ENCODE peak calls at places on chromosomes 16 and 17, in seven cellular contexts. O, T, S, Y, V, Q and R are unnamed samples.

GRCh38 chr16:31134091-31134571 is 1.4 kb downstream of the PRSS8 start:
- DNase-seq in O (no peak), T (peak), S (no peak), Y (no peak), V (peak), Q (no peak), R (no peak)

GRCh38 chr17:19341641-19342610 is 20.6 kb downstream of the B9D1 start:
- DNase-seq in O (peak), T (no peak), S (no peak), Y (no peak), V (no peak), Q (no peak), R (no peak)

GRCh38 chr17:42287305-42288077 is 807 bp upstream of the STAT5A start:
- DNase-seq in O (peak), T (peak), S (peak), Y (peak), V (no peak), Q (peak), R (peak)

GRCh38 chr16:2814757-2815298 is 2.2 kb upstream of the PRSS21 start:
- DNase-seq in O (no peak), T (no peak), S (peak), Y (no peak), V (no peak), Q (no peak), R (no peak)

GRCh38 chr16:88628512-88628974 is 9.8 kb upstream of the IL17C start:
- DNase-seq in O (no peak), T (peak), S (no peak), Y (no peak), V (no peak), Q (no peak), R (no peak)

GRCh38 chr17:9294661-9295210 is 273.4 kb downstream of the NTN1 start:
- DNase-seq in O (no peak), T (no peak), S (no peak), Y (no peak), V (no peak), Q (no peak), R (no peak)

GRCh38 chr17:32854834-32855389 is 22.0 kb downstream of the MYO1D start:
- DNase-seq in O (no peak), T (no peak), S (no peak), Y (no peak), V (no peak), Q (no peak), R (no peak)

GRCh38 chr16:58459344-58460218 is 40.4 kb upstream of the NDRG4 start:
- DNase-seq in O (peak), T (no peak), S (no peak), Y (no peak), V (peak), Q (no peak), R (no peak)

GRCh38 chr16:1708083-1708767 is 2.2 kb downstream of the MAPK8IP3 start:
- DNase-seq in O (no peak), T (no peak), S (no peak), Y (no peak), V (no peak), Q (no peak), R (no peak)

GRCh38 chr17:38604479-38605229 is 1.1 kb downstream of the SRCIN1 start:
- DNase-seq in O (no peak), T (peak), S (no peak), Y (no peak), V (no peak), Q (no peak), R (no peak)
- TF ChIP-seq CTCF in O (no peak), T (no peak), S (no peak), Y (no peak), V (no peak), Q (no peak), R (no peak)

DNA sequence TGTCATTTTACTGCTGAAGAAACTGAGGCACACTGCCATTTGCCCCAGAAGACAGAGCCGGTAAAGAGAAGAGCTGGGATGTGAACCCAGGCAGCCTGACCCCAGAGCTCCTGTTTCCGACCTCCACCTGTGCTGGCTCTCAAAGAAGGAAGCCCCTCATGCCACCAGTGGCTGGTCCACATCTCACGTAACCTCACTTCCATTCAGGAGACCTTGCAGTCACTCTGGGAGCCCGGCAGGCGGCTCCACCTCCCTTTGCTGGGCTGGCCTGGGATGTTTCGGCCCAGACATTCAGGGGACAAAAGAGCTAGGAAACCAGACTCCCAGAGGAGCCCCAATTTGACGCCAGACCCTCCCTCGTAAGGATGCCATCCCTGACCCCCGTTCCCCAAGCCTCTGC is 2.9 kb downstream of the TAF1C start:
- DNase-seq in O (no peak), T (no peak), S (no peak), Y (no peak), V (no peak), Q (no peak), R (no peak)
- TF ChIP-seq CTCF in O (no peak), T (peak), S (peak), Y (no peak), V (peak), Q (no peak), R (no peak)

GRCh38 chr17:81871387-81872120 is 417 bp upstream of the ARHGDIA start:
- DNase-seq in O (peak), T (peak), S (peak), Y (peak), V (peak), Q (peak), R (peak)
- TF ChIP-seq CTCF in O (no peak), T (peak), S (peak), Y (peak), V (no peak), Q (no peak), R (no peak)

GRCh38 chr16:16096161-16096857 is 127.0 kb downstream of the ABCC6 start:
- DNase-seq in O (peak), T (peak), S (no peak), Y (no peak), V (no peak), Q (no peak), R (no peak)
- TF ChIP-seq CTCF in O (peak), T (no peak), S (no peak), Y (no peak), V (peak), Q (no peak), R (no peak)

DNA sequence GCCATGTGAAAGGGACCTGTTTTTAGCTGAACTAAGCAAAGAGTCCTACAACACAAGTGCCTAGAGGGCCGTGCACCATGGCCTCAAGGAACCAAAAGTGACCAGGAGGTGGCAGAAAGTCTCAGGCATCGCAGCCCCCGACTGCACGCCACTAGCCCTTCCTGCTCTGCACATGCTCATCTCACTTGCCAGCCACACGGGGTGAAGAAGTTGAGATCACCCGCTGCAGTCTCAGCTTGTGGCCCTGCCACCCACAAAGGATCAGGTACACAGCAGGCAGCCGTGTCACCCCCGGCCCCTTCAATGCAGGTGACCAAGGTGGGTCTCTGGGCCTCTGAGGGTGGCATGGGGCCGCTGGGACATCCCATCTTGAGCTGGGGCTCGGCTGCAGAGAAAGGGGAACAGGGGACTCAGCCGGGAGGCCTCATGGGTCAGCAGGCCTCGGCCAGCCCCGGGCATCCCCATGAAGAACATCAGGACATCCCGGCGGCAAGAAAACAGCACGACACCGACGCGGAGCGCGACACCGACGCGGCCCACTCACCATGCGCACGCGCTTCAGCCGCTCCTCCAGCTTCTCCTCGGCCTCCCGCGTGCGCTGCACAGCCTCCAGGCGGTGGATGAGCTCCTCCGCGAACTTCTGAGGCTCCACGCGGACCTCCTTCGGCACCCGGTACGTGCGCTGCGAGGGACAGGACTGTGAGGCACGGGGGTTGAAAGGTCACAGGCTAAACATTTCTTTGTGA is 21.0 kb downstream of the PDIA2 start:
- DNase-seq in O (peak), T (no peak), S (no peak), Y (no peak), V (no peak), Q (no peak), R (no peak)
- TF ChIP-seq CTCF in O (no peak), T (no peak), S (no peak), Y (no peak), V (no peak), Q (no peak), R (no peak)

GRCh38 chr17:68790481-68790880 is 164.7 kb downstream of the ABCA8 start:
- DNase-seq in O (peak), T (no peak), S (no peak), Y (no peak), V (no peak), Q (no peak), R (no peak)

GRCh38 chr17:68790931-68791330 is 164.3 kb downstream of the ABCA8 start:
- DNase-seq in O (no peak), T (no peak), S (no peak), Y (no peak), V (no peak), Q (no peak), R (no peak)

GRCh38 chr17:68792873-68793272 is 162.3 kb downstream of the ABCA8 start:
- DNase-seq in O (no peak), T (no peak), S (no peak), Y (no peak), V (no peak), Q (no peak), R (no peak)

GRCh38 chr17:68792042-68792685 is 163.0 kb downstream of the ABCA8 start:
- DNase-seq in O (peak), T (no peak), S (no peak), Y (no peak), V (no peak), Q (no peak), R (no peak)

DNA sequence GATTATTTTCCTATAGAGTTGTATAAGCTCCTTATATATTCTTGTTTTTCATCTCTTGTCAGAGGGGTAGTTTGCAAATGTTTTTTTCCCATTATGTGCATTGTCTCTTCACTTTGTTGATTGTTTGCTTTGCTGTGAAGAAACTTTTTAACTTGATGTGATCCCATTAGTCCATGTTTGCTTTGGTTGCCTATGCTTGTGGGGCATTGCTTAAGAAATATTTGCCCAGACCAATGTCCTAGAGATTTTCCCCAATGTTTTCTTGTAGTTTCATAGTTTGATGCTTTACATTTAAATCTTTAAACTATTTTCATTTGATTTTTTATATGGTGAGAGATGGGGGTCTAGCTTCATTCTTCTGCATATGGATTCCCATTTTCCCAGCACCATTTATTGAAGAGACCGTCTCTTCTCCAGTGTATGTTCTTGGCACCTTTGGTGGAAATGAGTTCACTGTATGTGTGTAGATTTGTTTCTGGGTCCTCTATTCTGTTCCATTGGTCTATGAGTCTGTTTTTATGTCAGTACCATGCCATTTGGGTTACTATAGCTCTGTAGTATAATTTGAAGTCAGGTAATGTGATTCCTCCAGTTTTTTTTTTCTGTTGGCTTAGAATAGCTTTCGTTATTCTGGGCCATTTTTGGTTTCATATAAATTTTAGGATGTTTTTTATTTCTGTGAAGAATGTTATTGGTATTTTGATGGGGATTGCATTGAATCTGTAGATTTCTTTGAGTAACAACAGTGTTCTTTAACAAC is 165.8 kb downstream of the ABCA8 start:
- DNase-seq in O (no peak), T (no peak), S (no peak), Y (no peak), V (no peak), Q (no peak), R (no peak)
- TF ChIP-seq CTCF in O (no peak), T (no peak), S (no peak), Y (no peak), V (no peak), Q (no peak), R (no peak)

DNA sequence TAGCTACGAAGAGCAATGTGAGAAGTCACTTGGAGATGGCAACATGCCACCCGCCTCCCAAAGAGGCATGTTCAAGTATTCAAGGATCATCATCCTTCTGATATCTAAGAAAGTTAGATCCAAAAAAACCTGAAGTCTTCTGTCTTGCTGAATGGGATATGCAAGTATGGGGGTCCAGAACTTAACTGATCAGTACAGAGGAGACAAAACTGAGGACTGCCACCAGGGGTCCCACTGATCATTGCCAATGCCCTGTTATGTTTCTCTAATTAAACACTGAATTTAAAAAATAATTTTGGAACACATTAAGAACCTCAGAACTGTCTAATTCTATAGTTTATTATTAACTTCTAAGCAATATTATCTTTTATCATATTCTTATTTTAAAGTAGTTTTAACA is 99.7 kb downstream of the CDH8 start:
- DNase-seq in O (no peak), T (no peak), S (no peak), Y (no peak), V (no peak), Q (no peak), R (no peak)
- TF ChIP-seq CTCF in O (no peak), T (no peak), S (no peak), Y (no peak), V (peak), Q (no peak), R (no peak)

GRCh38 chr17:6512552-6512951 is 43.8 kb downstream of the PITPNM3 start:
- DNase-seq in O (no peak), T (no peak), S (no peak), Y (no peak), V (no peak), Q (no peak), R (no peak)
- TF ChIP-seq CTCF in O (no peak), T (no peak), S (no peak), Y (no peak), V (no peak), Q (no peak), R (no peak)

DNA sequence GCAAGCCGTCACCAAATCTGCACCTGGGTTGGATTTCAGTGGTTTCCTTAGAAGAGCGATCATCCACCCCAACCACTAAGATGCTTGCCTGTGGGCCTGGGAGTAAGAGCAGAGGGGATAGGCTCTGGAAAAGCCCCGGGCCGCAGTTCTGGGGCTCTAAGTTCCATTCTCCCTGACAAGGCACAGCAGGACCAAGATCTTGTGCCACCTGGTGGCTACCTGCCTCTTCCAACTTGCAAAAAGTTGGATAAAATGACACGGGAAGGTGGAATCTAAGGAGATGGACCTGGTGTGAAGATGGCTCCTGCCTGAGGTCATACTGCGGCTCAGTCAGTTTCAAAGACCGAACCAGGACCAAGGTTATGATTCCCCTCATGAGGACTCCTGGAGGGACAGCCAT is 42.3 kb downstream of the ABCC12 start:
- DNase-seq in O (no peak), T (peak), S (no peak), Y (no peak), V (no peak), Q (no peak), R (no peak)
- TF ChIP-seq CTCF in O (no peak), T (peak), S (no peak), Y (no peak), V (peak), Q (no peak), R (no peak)